ENCODE peak calls at places on chromosomes 3 and 15, in five cellular contexts. F is IMR-90, V is mesenchymal stem cell, Z is neuronal stem cell, T is trophoblast cell. O is an unnamed sample.

GRCh38 chr3:126103121-126104027 is 19.4 kb upstream of the SLC41A3 start:
- DNase-seq in F (no peak), V (no peak), Z (no peak), T (no peak), O (peak)

GRCh38 chr15:41558400-41559238 is at the start of gene TYRO3:
- DNase-seq in F (no peak), V (peak), Z (peak), T (peak), O (peak)

GRCh38 chr3:172347895-172348680 is 100.2 kb downstream of the GHSR start:
- DNase-seq in F (no peak), V (no peak), Z (no peak), T (no peak), O (no peak)

GRCh38 chr3:37456270-37456708 is 281.9 kb upstream of the LRRFIP2 start:
- DNase-seq in F (no peak), V (peak), Z (no peak), T (no peak), O (no peak)

GRCh38 chr3:183988216-183988790 is 29.4 kb downstream of the ABCC5 start:
- DNase-seq in F (peak), V (peak), Z (no peak), T (no peak), O (no peak)

GRCh38 chr3:135041586-135041985 is 246.5 kb downstream of the EPHB1 start:
- DNase-seq in F (peak), V (no peak), Z (no peak), T (no peak), O (no peak)

GRCh38 chr3:172517859-172518466 is 5.3 kb downstream of the TNFSF10 start:
- DNase-seq in F (no peak), V (no peak), Z (no peak), T (no peak), O (no peak)

GRCh38 chr3:60277376-60277800 is 973.9 kb downstream of the FHIT start:
- DNase-seq in F (no peak), V (no peak), Z (no peak), T (no peak), O (no peak)

GRCh38 chr3:159832024-159832423 is 156.6 kb upstream of the IL12A start:
- DNase-seq in F (no peak), V (no peak), Z (no peak), T (no peak), O (no peak)

GRCh38 chr3:195823998-195824397 is 12.3 kb upstream of the MUC4 start:
- DNase-seq in F (no peak), V (no peak), Z (no peak), T (peak), O (no peak)

GRCh38 chr3:170440346-170440745 is 21.7 kb downstream of the CLDN11 start:
- DNase-seq in F (peak), V (peak), Z (no peak), T (no peak), O (no peak)

GRCh38 chr15:94395626-94396025 is 164.3 kb downstream of the MCTP2 start:
- DNase-seq in F (peak), V (peak), Z (no peak), T (no peak), O (no peak)

GRCh38 chr15:73685981-73686380 is 1.8 kb downstream of the CD276 start:
- DNase-seq in F (no peak), V (peak), Z (no peak), T (no peak), O (no peak)
- H3K4me3 ChIP-seq in F (peak), V (no peak), Z (peak), T (no peak), O (no peak)

DNA sequence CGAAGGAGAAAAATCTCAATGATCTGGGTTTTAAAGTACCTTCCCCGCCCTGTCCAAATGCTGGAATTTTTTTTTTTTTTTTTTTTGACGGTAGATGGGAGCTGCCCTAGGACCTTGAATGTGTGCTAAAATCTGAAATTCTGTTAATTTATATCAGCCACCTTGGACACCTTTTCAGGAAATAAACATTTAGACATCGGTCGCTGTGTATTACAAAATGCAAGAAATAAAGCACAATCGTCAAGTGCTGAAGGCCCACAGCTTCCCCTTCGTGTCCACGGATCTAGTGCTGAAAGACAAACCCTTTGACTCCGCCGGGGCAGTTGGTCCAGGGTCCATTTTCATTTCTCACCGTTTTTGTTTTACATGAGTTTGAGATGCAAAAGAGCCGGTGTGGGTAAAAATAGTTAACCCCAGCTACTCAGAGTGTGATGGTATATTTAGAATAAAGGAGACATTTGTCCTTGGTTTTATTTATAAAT is 90.2 kb upstream of the CHD2 start:
- DNase-seq in F (peak), V (peak), Z (no peak), T (no peak), O (no peak)
- H4K91ac ChIP-seq in F (peak), V (no peak), Z (no peak), T (peak), O (peak)

DNA sequence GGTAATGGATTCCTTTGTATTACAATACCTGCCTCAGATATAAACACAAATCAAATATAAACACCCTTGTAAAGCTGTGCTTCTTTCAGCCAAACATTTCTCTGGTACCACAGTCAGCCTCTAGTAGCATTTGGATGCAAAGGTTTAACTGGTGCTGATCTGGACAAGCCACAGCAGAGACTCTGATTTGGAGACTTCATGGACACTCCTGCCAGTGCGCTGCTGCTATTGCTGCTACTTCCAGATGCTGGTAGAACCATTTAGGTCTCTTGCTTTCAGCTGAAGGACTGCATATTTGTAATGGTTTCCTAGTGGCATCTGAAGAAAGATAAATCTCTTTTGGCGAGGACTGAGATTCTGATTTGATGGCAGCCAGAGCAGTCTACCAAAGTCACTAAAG is 36.9 kb downstream of the NCK1 start:
- DNase-seq in F (peak), V (peak), Z (no peak), T (peak), O (no peak)
- H3K9ac ChIP-seq in F (no peak), V (no peak), Z (no peak), T (no peak), O (no peak)

GRCh38 chr3:61733000-61733399 is 171.6 kb downstream of the PTPRG start:
- DNase-seq in F (no peak), V (no peak), Z (no peak), T (no peak), O (no peak)

GRCh38 chr3:61736506-61736905 is 175.1 kb downstream of the PTPRG start:
- DNase-seq in F (peak), V (no peak), Z (no peak), T (no peak), O (no peak)

GRCh38 chr3:61730577-61731231 is 169.3 kb downstream of the PTPRG start:
- DNase-seq in F (no peak), V (no peak), Z (no peak), T (no peak), O (no peak)

GRCh38 chr3:61734980-61735731 is 173.8 kb downstream of the PTPRG start:
- DNase-seq in F (no peak), V (no peak), Z (no peak), T (no peak), O (no peak)

GRCh38 chr3:61733866-61734265 is 172.5 kb downstream of the PTPRG start:
- DNase-seq in F (no peak), V (no peak), Z (no peak), T (no peak), O (no peak)
- H3K4me3 ChIP-seq in F (no peak), V (no peak), Z (no peak), T (no peak), O (no peak)

GRCh38 chr3:13851091-13851849 is 28.6 kb downstream of the WNT7A start:
- DNase-seq in F (no peak), V (no peak), Z (no peak), T (no peak), O (no peak)
- H4K91ac ChIP-seq in F (no peak), V (no peak), Z (no peak), T (peak), O (no peak)

GRCh38 chr3:39251576-39251975 is 28.3 kb downstream of the CX3CR1 start:
- DNase-seq in F (no peak), V (no peak), Z (no peak), T (no peak), O (no peak)

GRCh38 chr3:39250116-39250747 is 29.6 kb downstream of the CX3CR1 start:
- DNase-seq in F (no peak), V (no peak), Z (no peak), T (no peak), O (no peak)

GRCh38 chr3:39249453-39250115 is 30.3 kb downstream of the CX3CR1 start:
- DNase-seq in F (no peak), V (no peak), Z (no peak), T (no peak), O (no peak)

GRCh38 chr3:39255503-39256325 is 24.1 kb downstream of the CX3CR1 start:
- DNase-seq in F (no peak), V (no peak), Z (no peak), T (no peak), O (no peak)

DNA sequence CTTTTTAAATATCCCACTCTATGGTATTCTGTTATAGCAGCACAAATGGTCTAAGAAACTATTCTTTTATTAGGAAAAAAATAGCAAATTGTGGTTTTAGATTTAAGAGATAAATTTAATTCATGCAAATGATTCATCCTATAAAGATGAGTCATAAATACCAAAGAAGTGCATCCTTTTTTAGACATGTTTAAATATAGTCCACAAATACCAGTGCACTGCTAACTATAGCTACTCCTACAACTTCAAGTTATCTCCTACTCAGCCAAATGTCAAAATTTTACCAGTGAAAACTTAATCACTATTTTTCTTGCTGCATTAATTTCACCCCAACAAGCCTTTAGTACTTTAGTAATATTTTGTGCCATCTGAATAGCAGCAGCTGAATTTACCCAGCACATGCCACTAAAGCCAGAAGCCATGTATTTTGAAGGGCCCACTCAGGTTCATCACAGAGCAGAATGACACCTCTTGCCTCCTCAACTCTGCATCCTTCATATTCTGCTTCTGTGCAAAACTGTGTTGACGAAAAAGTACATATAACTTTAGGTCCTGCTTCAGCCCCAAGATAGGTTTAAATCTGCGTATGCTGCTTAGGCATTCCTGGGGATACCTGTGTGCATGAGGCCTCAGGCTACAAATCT is 24.9 kb downstream of the CX3CR1 start:
- DNase-seq in F (peak), V (peak), Z (no peak), T (no peak), O (no peak)
- H3K9ac ChIP-seq in F (no peak), V (no peak), Z (no peak), T (no peak), O (no peak)

DNA sequence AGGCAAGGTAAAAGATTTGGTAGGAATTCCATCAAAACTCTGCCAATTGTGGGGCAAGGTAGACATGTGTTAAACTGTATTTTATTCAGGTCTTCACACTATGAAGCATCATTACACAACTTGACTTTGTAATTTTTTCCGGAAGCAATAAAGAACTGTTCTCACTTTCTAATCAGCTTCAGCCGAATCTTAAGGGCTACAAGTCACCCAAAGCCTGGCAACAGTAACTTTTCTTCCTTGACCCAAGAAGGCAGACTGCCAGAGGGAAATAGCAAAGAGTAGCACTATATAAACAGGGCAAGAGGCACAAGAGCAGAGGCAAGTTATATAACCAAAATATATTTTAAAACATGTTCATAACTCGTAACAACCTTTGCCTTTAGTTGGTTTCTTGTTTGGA is 1.5 kb downstream of the SLTM start:
- DNase-seq in F (peak), V (peak), Z (no peak), T (no peak), O (no peak)
- H3K4me3 ChIP-seq in F (peak), V (no peak), Z (peak), T (no peak), O (peak)

GRCh38 chr3:186621894-186622650 is 9.2 kb downstream of the AHSG start:
- DNase-seq in F (no peak), V (no peak), Z (no peak), T (no peak), O (no peak)
- H4K91ac ChIP-seq in F (no peak), V (no peak), Z (no peak), T (no peak), O (no peak)

DNA sequence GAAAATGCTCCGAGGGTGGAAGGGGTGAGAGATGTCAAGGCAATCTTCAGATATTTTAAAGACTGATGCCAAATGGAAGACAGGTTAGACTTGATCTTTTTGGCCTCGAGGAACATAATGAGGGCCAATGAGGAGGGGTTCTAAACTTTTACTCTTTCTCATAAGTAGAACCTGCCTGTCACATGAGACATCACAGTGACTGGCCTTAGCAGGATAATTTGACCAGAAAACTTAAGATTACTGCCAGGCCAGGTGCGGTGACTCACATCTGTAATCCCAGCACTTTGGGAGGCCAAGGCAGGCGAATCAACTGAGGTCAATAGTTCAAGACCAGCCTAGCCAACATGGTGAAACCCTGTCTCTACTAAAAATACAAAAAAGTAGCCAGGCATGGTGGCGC is 12.2 kb downstream of the TM4SF4 start:
- DNase-seq in F (no peak), V (no peak), Z (no peak), T (peak), O (no peak)
- H3K9ac ChIP-seq in F (no peak), V (no peak), Z (no peak), T (no peak), O (no peak)

O was measured in H1.